ENCODE peak calls at places on chromosomes 3 and 15, in four cellular contexts. One of them, this sample, is unnamed.

GRCh38 chr15:31040611-31041010 is 49.2 kb upstream of the MTMR10 start:
- DNase-seq in HepG2: no peak
- DNase-seq in K562: no peak
- DNase-seq in GM12878: no peak
- DNase-seq in this sample: no peak

GRCh38 chr3:106114220-106114619 is 245.4 kb upstream of the CBLB start:
- DNase-seq in HepG2: no peak
- DNase-seq in K562: no peak
- DNase-seq in GM12878: no peak
- DNase-seq in this sample: no peak

GRCh38 chr3:137110392-137110996 is 152.7 kb downstream of the IL20RB start:
- DNase-seq in K562: peak
- DNase-seq in HepG2: peak
- DNase-seq in GM12878: no peak
- DNase-seq in this sample: peak

GRCh38 chr3:53044371-53045106 is 1.3 kb downstream of the SFMBT1 start:
- DNase-seq in K562: peak
- DNase-seq in HepG2: no peak
- DNase-seq in GM12878: no peak
- DNase-seq in this sample: peak

GRCh38 chr3:160154033-160154432 is 71.2 kb upstream of the C3orf80 start:
- DNase-seq in GM12878: no peak
- DNase-seq in K562: no peak
- DNase-seq in HepG2: no peak
- DNase-seq in this sample: no peak

GRCh38 chr15:73955851-73956250 is 29.6 kb downstream of the LOXL1 start:
- DNase-seq in HepG2: no peak
- DNase-seq in GM12878: no peak
- DNase-seq in K562: no peak
- DNase-seq in this sample: no peak

GRCh38 chr15:79994651-79995050 is 23.7 kb upstream of the BCL2A1 start:
- DNase-seq in K562: no peak
- DNase-seq in HepG2: no peak
- DNase-seq in GM12878: no peak
- DNase-seq in this sample: no peak

GRCh38 chr15:44216958-44217357 is 21.9 kb upstream of the FRMD5 start:
- DNase-seq in GM12878: no peak
- DNase-seq in K562: no peak
- DNase-seq in HepG2: no peak
- DNase-seq in this sample: no peak

GRCh38 chr3:44984335-44984734 is 8.3 kb downstream of the EXOSC7 start:
- DNase-seq in GM12878: no peak
- DNase-seq in HepG2: no peak
- DNase-seq in K562: no peak
- DNase-seq in this sample: no peak

GRCh38 chr3:188861847-188862740 is 309.7 kb upstream of the TPRG1 start:
- DNase-seq in K562: no peak
- DNase-seq in HepG2: no peak
- DNase-seq in GM12878: no peak
- DNase-seq in this sample: no peak

GRCh38 chr3:57556459-57557087 is 499 bp downstream of the PDE12 start:
- DNase-seq in HepG2: no peak
- DNase-seq in K562: no peak
- DNase-seq in GM12878: no peak
- DNase-seq in this sample: peak

GRCh38 chr15:98292442-98293240 is 332.1 kb downstream of the ARRDC4 start:
- DNase-seq in HepG2: peak
- DNase-seq in K562: peak
- DNase-seq in GM12878: no peak
- DNase-seq in this sample: peak

GRCh38 chr3:17125738-17126137 is 241.0 kb downstream of the PLCL2 start:
- DNase-seq in GM12878: no peak
- DNase-seq in HepG2: no peak
- DNase-seq in K562: no peak
- DNase-seq in this sample: no peak

GRCh38 chr3:48594431-48595049 is 589 bp downstream of the COL7A1 start:
- DNase-seq in HepG2: no peak
- DNase-seq in K562: no peak
- DNase-seq in GM12878: no peak
- DNase-seq in this sample: no peak

GRCh38 chr15:78796510-78796909 is 14.8 kb downstream of the ADAMTS7 start:
- DNase-seq in GM12878: no peak
- DNase-seq in K562: no peak
- DNase-seq in HepG2: no peak
- DNase-seq in this sample: no peak

GRCh38 chr3:33758874-33759273 is 39.6 kb upstream of the PDCD6IP start:
- DNase-seq in GM12878: no peak
- DNase-seq in HepG2: no peak
- DNase-seq in K562: no peak
- DNase-seq in this sample: no peak

GRCh38 chr15:70741107-70741511 is 22.2 kb downstream of the UACA start:
- DNase-seq in K562: no peak
- DNase-seq in GM12878: no peak
- DNase-seq in HepG2: peak
- DNase-seq in this sample: peak

GRCh38 chr15:81400640-81401236 is 26.7 kb upstream of the TMC3 start:
- DNase-seq in GM12878: peak
- DNase-seq in K562: peak
- DNase-seq in HepG2: peak
- DNase-seq in this sample: peak

GRCh38 chr3:24493951-24494615 is 567 bp downstream of the THRB start:
- DNase-seq in GM12878: no peak
- DNase-seq in K562: peak
- DNase-seq in HepG2: peak
- DNase-seq in this sample: peak

GRCh38 chr15:65275104-65275727 is 11.5 kb downstream of the PARP16 start:
- DNase-seq in HepG2: no peak
- DNase-seq in K562: no peak
- DNase-seq in GM12878: no peak
- DNase-seq in this sample: no peak

GRCh38 chr15:52031542-52031941 is 12.5 kb downstream of the MAPK6 start:
- DNase-seq in GM12878: no peak
- DNase-seq in K562: no peak
- DNase-seq in HepG2: no peak
- DNase-seq in this sample: no peak

GRCh38 chr3:167976880-167977498 is 118.7 kb downstream of the GOLIM4 start:
- DNase-seq in HepG2: peak
- DNase-seq in K562: no peak
- DNase-seq in GM12878: no peak
- DNase-seq in this sample: no peak

GRCh38 chr3:161104561-161105551 is at the start of gene B3GALNT1:
- DNase-seq in GM12878: no peak
- DNase-seq in K562: peak
- DNase-seq in HepG2: no peak
- DNase-seq in this sample: no peak

GRCh38 chr3:146975032-146975431 is 369.9 kb upstream of the PLSCR5 start:
- DNase-seq in HepG2: no peak
- DNase-seq in K562: no peak
- DNase-seq in GM12878: no peak
- DNase-seq in this sample: no peak

GRCh38 chr3:146974001-146974400 is 368.9 kb upstream of the PLSCR5 start:
- DNase-seq in HepG2: no peak
- DNase-seq in K562: no peak
- DNase-seq in GM12878: no peak
- DNase-seq in this sample: no peak

GRCh38 chr3:146970236-146970635 is 365.1 kb upstream of the PLSCR5 start:
- DNase-seq in HepG2: no peak
- DNase-seq in GM12878: no peak
- DNase-seq in K562: no peak
- DNase-seq in this sample: no peak

GRCh38 chr3:146975476-146975875 is 370.3 kb upstream of the PLSCR5 start:
- DNase-seq in K562: no peak
- DNase-seq in GM12878: no peak
- DNase-seq in HepG2: no peak
- DNase-seq in this sample: no peak

GRCh38 chr3:146972726-146973125 is 367.6 kb upstream of the PLSCR5 start:
- DNase-seq in K562: no peak
- DNase-seq in HepG2: no peak
- DNase-seq in GM12878: no peak
- DNase-seq in this sample: no peak
- TF ChIP-seq SP1 in K562: no peak
- TF ChIP-seq SP1 in HepG2: no peak
- TF ChIP-seq SP1 in GM12878: no peak
- TF ChIP-seq SP1 in this sample: no peak

GRCh38 chr15:88617031-88617722 is 4.0 kb upstream of the AEN start:
- DNase-seq in HepG2: no peak
- DNase-seq in K562: no peak
- DNase-seq in GM12878: no peak
- DNase-seq in this sample: no peak

GRCh38 chr15:88615303-88616107 is 5.6 kb upstream of the AEN start:
- DNase-seq in HepG2: peak
- DNase-seq in K562: no peak
- DNase-seq in GM12878: no peak
- DNase-seq in this sample: no peak

GRCh38 chr15:88617790-88618189 is 3.4 kb upstream of the AEN start:
- DNase-seq in K562: no peak
- DNase-seq in HepG2: no peak
- DNase-seq in GM12878: no peak
- DNase-seq in this sample: no peak

GRCh38 chr15:88618686-88619085 is 2.5 kb upstream of the AEN start:
- DNase-seq in GM12878: no peak
- DNase-seq in HepG2: no peak
- DNase-seq in K562: no peak
- DNase-seq in this sample: no peak

DNA sequence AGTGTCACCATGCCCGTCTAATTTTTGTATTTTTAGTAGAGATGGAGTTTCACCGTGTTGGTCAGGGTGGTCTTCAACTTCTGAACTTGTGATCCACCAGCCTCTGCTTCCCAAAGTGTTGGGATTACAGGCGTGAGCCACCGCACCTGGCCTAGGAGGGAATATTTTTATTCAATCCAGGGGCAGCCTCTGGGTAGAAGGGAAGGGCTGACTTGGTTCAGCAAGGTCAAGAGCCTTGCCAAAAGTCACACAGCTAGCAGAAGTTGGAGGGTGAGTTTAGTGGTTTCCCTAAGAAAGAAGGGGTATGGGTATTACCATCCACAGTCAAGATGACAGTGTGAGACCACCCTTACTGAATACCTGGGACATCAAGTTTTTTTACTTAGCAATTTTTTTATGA is 4.9 kb upstream of the AEN start:
- DNase-seq in GM12878: no peak
- DNase-seq in HepG2: no peak
- DNase-seq in K562: no peak
- DNase-seq in this sample: no peak
- TF ChIP-seq FOXK2 in GM12878: no peak
- TF ChIP-seq FOXK2 in HepG2: no peak
- TF ChIP-seq FOXK2 in K562: no peak
- TF ChIP-seq FOXK2 in this sample: no peak

GRCh38 chr15:58369261-58369699 is 62.5 kb upstream of the LIPC start:
- DNase-seq in HepG2: peak
- DNase-seq in GM12878: no peak
- DNase-seq in K562: no peak
- DNase-seq in this sample: no peak
- TF ChIP-seq SP1 in HepG2: no peak
- TF ChIP-seq SP1 in GM12878: no peak
- TF ChIP-seq SP1 in K562: no peak
- TF ChIP-seq SP1 in this sample: no peak

GRCh38 chr3:195095035-195095703 is 175.8 kb downstream of the XXYLT1 start:
- DNase-seq in K562: no peak
- DNase-seq in GM12878: peak
- DNase-seq in HepG2: no peak
- DNase-seq in this sample: no peak
- TF ChIP-seq FOXK2 in K562: no peak
- TF ChIP-seq FOXK2 in GM12878: no peak
- TF ChIP-seq FOXK2 in HepG2: no peak
- TF ChIP-seq FOXK2 in this sample: no peak

GRCh38 chr15:72382146-72382545 is 6.3 kb upstream of the HEXA start:
- DNase-seq in HepG2: peak
- DNase-seq in GM12878: no peak
- DNase-seq in K562: no peak
- DNase-seq in this sample: peak
- TF ChIP-seq SP1 in HepG2: no peak
- TF ChIP-seq SP1 in GM12878: no peak
- TF ChIP-seq SP1 in K562: no peak
- TF ChIP-seq SP1 in this sample: no peak

GRCh38 chr3:50194128-50194902 is 2.9 kb downstream of the GNAT1 start:
- DNase-seq in K562: peak
- DNase-seq in HepG2: peak
- DNase-seq in GM12878: no peak
- DNase-seq in this sample: peak

GRCh38 chr3:50193746-50194127 is 2.3 kb downstream of the GNAT1 start:
- DNase-seq in HepG2: no peak
- DNase-seq in GM12878: no peak
- DNase-seq in K562: no peak
- DNase-seq in this sample: no peak

GRCh38 chr3:50192124-50192523 is 714 bp downstream of the GNAT1 start:
- DNase-seq in GM12878: no peak
- DNase-seq in HepG2: no peak
- DNase-seq in K562: no peak
- DNase-seq in this sample: no peak

GRCh38 chr3:50193286-50193685 is 1.9 kb downstream of the GNAT1 start:
- DNase-seq in HepG2: no peak
- DNase-seq in GM12878: no peak
- DNase-seq in K562: no peak
- DNase-seq in this sample: no peak

GRCh38 chr3:50192689-50193141 is 1.3 kb downstream of the GNAT1 start:
- DNase-seq in GM12878: peak
- DNase-seq in HepG2: peak
- DNase-seq in K562: peak
- DNase-seq in this sample: peak
- TF ChIP-seq FOXK2 in GM12878: no peak
- TF ChIP-seq FOXK2 in HepG2: no peak
- TF ChIP-seq FOXK2 in K562: no peak
- TF ChIP-seq FOXK2 in this sample: no peak

GRCh38 chr15:33941279-33942063 is 26.8 kb upstream of the CHRM5 start:
- DNase-seq in HepG2: no peak
- DNase-seq in GM12878: no peak
- DNase-seq in K562: no peak
- DNase-seq in this sample: no peak
- TF ChIP-seq SP1 in HepG2: no peak
- TF ChIP-seq SP1 in GM12878: no peak
- TF ChIP-seq SP1 in K562: no peak
- TF ChIP-seq SP1 in this sample: no peak